ENCODE peak calls at places on chromosome 1, in eight cellular contexts. J is thoracic aorta, A is PC-3, T is SK-N-SH, N is breast epithelium, X is tibial nerve, I is fibroblast of lung, B is IMR-90. O is an unnamed sample. For H3K4me1 and H3K27me3, the result is how much of the 10 kb centered on the place peaks cover.

GRCh38 chr1:29521438-29521715 is 285.1 kb downstream of the PTPRU start:
- DNase-seq in J (no peak), A (no peak), T (no peak), N (no peak), X (no peak), I (no peak), B (no peak), O (no peak)

GRCh38 chr1:212167098-212167497 is 118.1 kb upstream of the PPP2R5A start:
- DNase-seq in J (no peak), A (no peak), T (no peak), N (no peak), X (no peak), I (no peak), B (peak), O (no peak)

GRCh38 chr1:9626201-9626608 is 25.3 kb upstream of the PIK3CD start:
- DNase-seq in J (no peak), A (no peak), T (peak), N (no peak), X (no peak), I (no peak), B (no peak), O (no peak)

GRCh38 chr1:156128749-156129682 is 14.5 kb downstream of the LMNA start:
- DNase-seq in J (no peak), A (peak), T (no peak), N (no peak), X (peak), I (peak), B (peak), O (peak)

GRCh38 chr1:197892684-197893083 is 9.7 kb upstream of the C1orf53 start:
- DNase-seq in J (no peak), A (no peak), T (no peak), N (no peak), X (no peak), I (no peak), B (no peak), O (no peak)

GRCh38 chr1:92709738-92710137 is 75.2 kb downstream of the EVI5 start:
- DNase-seq in J (no peak), A (peak), T (no peak), N (no peak), X (no peak), I (peak), B (peak), O (peak)

GRCh38 chr1:1432566-1432950 is 2.9 kb upstream of the VWA1 start:
- DNase-seq in J (no peak), A (no peak), T (peak), N (no peak), X (no peak), I (no peak), B (no peak), O (no peak)

GRCh38 chr1:10211805-10212405 is 1.5 kb downstream of the KIF1B start:
- DNase-seq in J (no peak), A (peak), T (peak), N (no peak), X (no peak), I (no peak), B (no peak), O (no peak)

GRCh38 chr1:109909531-109909930 is 1.1 kb upstream of the CSF1 start:
- DNase-seq in J (no peak), A (no peak), T (no peak), N (no peak), X (no peak), I (no peak), B (no peak), O (no peak)

GRCh38 chr1:184595609-184596008 is 159.0 kb downstream of the EDEM3 start:
- DNase-seq in J (no peak), A (peak), T (no peak), N (no peak), X (no peak), I (peak), B (peak), O (no peak)

GRCh38 chr1:204326891-204327290 is 32.8 kb downstream of the PLEKHA6 start:
- DNase-seq in J (no peak), A (no peak), T (no peak), N (no peak), X (no peak), I (no peak), B (peak), O (no peak)

GRCh38 chr1:78688701-78689100 is 39.1 kb downstream of the IFI44 start:
- DNase-seq in J (no peak), A (peak), T (peak), N (no peak), X (no peak), I (peak), B (peak), O (no peak)

GRCh38 chr1:225822655-225823403 is 12.9 kb downstream of the EPHX1 start:
- DNase-seq in J (no peak), A (no peak), T (no peak), N (no peak), X (no peak), I (no peak), B (no peak), O (no peak)
- H3K4me1 ChIP-seq in J (half or more), A (under half), T (under half), N (under half), X (under half), I (under half), B (under half), O (half or more)

DNA sequence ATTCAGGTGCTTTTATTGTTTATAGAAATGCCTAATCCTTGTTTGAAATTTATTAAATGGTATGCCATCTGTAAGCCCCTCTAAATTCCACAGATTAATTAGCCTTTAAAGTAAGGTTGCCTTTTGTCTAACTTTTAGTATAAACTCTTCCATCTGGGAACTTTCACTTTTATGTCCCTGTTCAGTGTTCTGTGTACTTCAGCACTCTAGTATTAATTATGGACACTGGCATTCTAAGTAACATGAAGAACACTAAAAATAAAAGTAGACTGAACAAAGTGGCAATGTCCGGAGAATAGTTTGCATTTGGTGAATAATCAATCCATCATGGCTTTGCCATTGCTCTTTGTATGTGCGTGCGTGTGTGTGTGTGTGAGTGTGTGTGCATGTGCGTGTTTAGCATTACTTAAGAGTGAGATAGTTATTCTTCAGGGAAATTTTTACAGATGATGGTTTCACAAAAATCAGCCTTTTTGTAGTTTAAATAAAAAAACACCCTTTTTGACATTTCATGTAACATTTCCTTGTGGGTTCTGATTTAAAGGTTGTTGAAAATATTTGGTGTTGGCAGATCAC is 51.1 kb downstream of the ATF6 start:
- DNase-seq in J (no peak), A (no peak), T (no peak), N (no peak), X (no peak), I (no peak), B (no peak), O (no peak)
- H3K27ac ChIP-seq in J (no peak), A (no peak), T (no peak), N (no peak), X (no peak), I (no peak), B (no peak), O (no peak)

GRCh38 chr1:36570478-36571060 is 87.9 kb upstream of the CSF3R start:
- DNase-seq in J (no peak), A (no peak), T (no peak), N (peak), X (no peak), I (no peak), B (no peak), O (no peak)
- H3K27me3 ChIP-seq in J (under half), A (under half), T (under half), N (under half), X (under half), I (under half), B (under half), O (under half)

GRCh38 chr1:21567241-21568005 is 58.2 kb downstream of the ALPL start:
- DNase-seq in J (no peak), A (peak), T (no peak), N (no peak), X (no peak), I (peak), B (peak), O (no peak)
- H3K4me1 ChIP-seq in J (under half), A (under half), T (under half), N (under half), X (under half), I (under half), B (under half), O (under half)

GRCh38 chr1:224459936-224460335 is 25.3 kb upstream of the WDR26 start:
- DNase-seq in J (no peak), A (no peak), T (no peak), N (no peak), X (no peak), I (no peak), B (no peak), O (no peak)
- H3K27ac ChIP-seq in J (no peak), A (no peak), T (no peak), N (no peak), X (peak), I (no peak), B (no peak), O (no peak)

GRCh38 chr1:3347257-3348020 is 107.0 kb upstream of the ARHGEF16 start:
- DNase-seq in J (no peak), A (no peak), T (no peak), N (no peak), X (no peak), I (no peak), B (no peak), O (no peak)

GRCh38 chr1:3350441-3351261 is 103.8 kb upstream of the ARHGEF16 start:
- DNase-seq in J (peak), A (no peak), T (no peak), N (no peak), X (no peak), I (no peak), B (no peak), O (no peak)

GRCh38 chr1:3349968-3350299 is 104.5 kb upstream of the ARHGEF16 start:
- DNase-seq in J (no peak), A (no peak), T (no peak), N (no peak), X (no peak), I (no peak), B (no peak), O (no peak)

GRCh38 chr1:3348196-3348865 is 106.1 kb upstream of the ARHGEF16 start:
- DNase-seq in J (no peak), A (no peak), T (no peak), N (no peak), X (no peak), I (no peak), B (no peak), O (no peak)

GRCh38 chr1:3349161-3349967 is 105.1 kb upstream of the ARHGEF16 start:
- DNase-seq in J (no peak), A (peak), T (no peak), N (no peak), X (no peak), I (peak), B (no peak), O (no peak)
- H3K27me3 ChIP-seq in J (under half), A (half or more), T (under half), N (under half), X (under half), I (under half), B (under half), O (under half)

DNA sequence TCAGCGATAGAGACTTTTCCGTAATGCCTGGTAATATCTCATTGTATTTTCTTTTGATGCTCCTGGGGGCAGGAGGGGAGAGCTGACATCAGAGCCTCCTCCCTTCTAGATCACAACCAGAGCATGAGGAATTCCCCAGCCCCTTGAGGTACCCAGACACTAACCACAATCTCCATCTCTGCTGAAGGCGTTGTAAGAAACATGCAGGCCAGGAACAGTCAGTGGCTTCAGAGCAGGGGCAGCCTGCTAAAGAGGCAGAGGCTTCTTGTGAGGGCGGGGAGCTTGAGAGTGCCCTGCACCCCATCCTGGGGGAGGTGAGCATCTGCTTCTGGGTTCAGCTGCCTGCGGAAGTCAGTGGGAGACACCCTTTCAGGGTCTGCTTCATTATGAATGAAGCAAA is 18.9 kb downstream of the MAPKAPK2 start:
- DNase-seq in J (no peak), A (no peak), T (no peak), N (no peak), X (no peak), I (peak), B (peak), O (no peak)
- H3K4me1 ChIP-seq in J (half or more), A (under half), T (under half), N (under half), X (under half), I (under half), B (under half), O (half or more)

O was measured in body of pancreas.